ENCODE peak calls at places on chromosomes 4 and X, in four cellular contexts. L, A, Q and Y are unnamed samples.

GRCh38 chr4:60384475-60384874 is 815.7 kb upstream of the ADGRL3 start:
- DNase-seq in L (no peak), A (no peak), Q (no peak), Y (no peak)

GRCh38 chr4:123481034-123481433 is 84.4 kb downstream of the SPRY1 start:
- DNase-seq in A (no peak), L (peak; percentile 48), Q (peak; percentile 86), Y (no peak)

GRCh38 chr4:29970626-29971025 is 749.5 kb upstream of the PCDH7 start:
- DNase-seq in L (peak; percentile 2), A (peak; percentile 9), Q (peak; percentile 52), Y (no peak)

GRCh38 chr4:86633854-86634253 is 39.7 kb downstream of the PTPN13 start:
- DNase-seq in A (no peak), Q (no peak), L (no peak), Y (no peak)

GRCh38 chr4:17095771-17096170 is 197.3 kb upstream of the LDB2 start:
- DNase-seq in L (no peak), A (no peak), Q (no peak), Y (no peak)

GRCh38 chrX:33211356-33212254 is at the start of gene DMD:
- DNase-seq in Q (no peak), L (peak; percentile 61), A (no peak), Y (no peak)

GRCh38 chrX:150084474-150085229 is 146.4 kb upstream of the EOLA2 start:
- DNase-seq in Q (peak; percentile 86), A (no peak), L (peak; percentile 58), Y (no peak)

GRCh38 chr4:26787461-26788340 is 72.9 kb upstream of the STIM2 start:
- DNase-seq in A (peak; percentile 9), Q (peak; percentile 92), L (peak; percentile 84), Y (no peak)

GRCh38 chr4:173319696-173320095 is 14.5 kb downstream of the HMGB2 start:
- DNase-seq in L (peak; percentile 19), Q (no peak), A (no peak), Y (no peak)

GRCh38 chr4:37825943-37826281 is 574 bp upstream of the PGM2 start:
- DNase-seq in L (no peak), Q (no peak), A (peak; percentile 12), Y (no peak)

GRCh38 chr4:119678761-119679160 is 50.2 kb upstream of the PDE5A start:
- DNase-seq in L (peak; percentile 48), A (no peak), Q (peak; percentile 50), Y (no peak)

GRCh38 chr4:82217986-82218715 is 155.6 kb downstream of the HNRNPD start:
- DNase-seq in L (no peak), A (peak; percentile 17), Q (no peak), Y (no peak)

GRCh38 chr4:177332119-177332518 is 22.4 kb downstream of the NEIL3 start:
- DNase-seq in A (no peak), Q (no peak), L (no peak), Y (no peak)